ENCODE peak calls at places on chromosomes 4 and X, in four cellular contexts. One of them, this sample, is unnamed.

GRCh38 chr4:77636902-77637301 is 31.3 kb downstream of the CXCL13 start:
- DNase-seq in adrenal gland: no peak
- DNase-seq in sigmoid colon: no peak
- DNase-seq in transverse colon: peak; percentile 72
- DNase-seq in this sample: peak; percentile 77

GRCh38 chr4:163701915-163702314 is 207.4 kb downstream of the TMA16 start:
- DNase-seq in adrenal gland: no peak
- DNase-seq in sigmoid colon: no peak
- DNase-seq in transverse colon: no peak
- DNase-seq in this sample: peak; percentile 5

GRCh38 chr4:13484749-13485345 is 707 bp upstream of the RAB28 start:
- DNase-seq in adrenal gland: no peak
- DNase-seq in sigmoid colon: no peak
- DNase-seq in transverse colon: peak; percentile 11
- DNase-seq in this sample: peak; percentile 13

GRCh38 chr4:124953059-124953850 is 240.7 kb upstream of the ANKRD50 start:
- DNase-seq in adrenal gland: no peak
- DNase-seq in sigmoid colon: no peak
- DNase-seq in transverse colon: no peak
- DNase-seq in this sample: peak; percentile 85

GRCh38 chrX:133922390-133922772 is 63.0 kb downstream of the GPC3 start:
- DNase-seq in adrenal gland: no peak
- DNase-seq in sigmoid colon: no peak
- DNase-seq in transverse colon: no peak
- DNase-seq in this sample: no peak

GRCh38 chrX:37420179-37420578 is 71.0 kb downstream of the PRRG1 start:
- DNase-seq in adrenal gland: no peak
- DNase-seq in sigmoid colon: no peak
- DNase-seq in transverse colon: no peak
- DNase-seq in this sample: peak; percentile 23

GRCh38 chr4:13893221-13893620 is 265.7 kb upstream of the BOD1L1 start:
- DNase-seq in adrenal gland: no peak
- DNase-seq in sigmoid colon: no peak
- DNase-seq in transverse colon: no peak
- DNase-seq in this sample: no peak

GRCh38 chrX:150692837-150693781 is at the start of gene MTMR1:
- DNase-seq in adrenal gland: no peak
- DNase-seq in sigmoid colon: peak; percentile 67
- DNase-seq in transverse colon: peak; percentile 42
- DNase-seq in this sample: peak; percentile 52

GRCh38 chr4:102683846-102684581 is 76.8 kb downstream of the MANBA start:
- DNase-seq in adrenal gland: no peak
- DNase-seq in sigmoid colon: no peak
- DNase-seq in transverse colon: no peak
- DNase-seq in this sample: no peak

GRCh38 chrX:140724337-140725105 is 15.0 kb downstream of the LINC00632 start:
- DNase-seq in adrenal gland: no peak
- DNase-seq in sigmoid colon: no peak
- DNase-seq in transverse colon: no peak
- DNase-seq in this sample: no peak

GRCh38 chr4:793941-794621 is 31.8 kb downstream of the CPLX1 start:
- DNase-seq in adrenal gland: no peak
- DNase-seq in sigmoid colon: no peak
- DNase-seq in transverse colon: no peak
- DNase-seq in this sample: no peak

GRCh38 chrX:1477801-1478458 is 25.2 kb upstream of the ASMTL start:
- DNase-seq in adrenal gland: no peak
- DNase-seq in sigmoid colon: peak; percentile 18
- DNase-seq in transverse colon: no peak
- DNase-seq in this sample: no peak

GRCh38 chr4:97836662-97837061 is 306.6 kb downstream of the STPG2 start:
- DNase-seq in adrenal gland: no peak
- DNase-seq in sigmoid colon: no peak
- DNase-seq in transverse colon: no peak
- DNase-seq in this sample: no peak

GRCh38 chr4:146490106-146490505 is 31.6 kb downstream of the SLC10A7 start:
- DNase-seq in adrenal gland: no peak
- DNase-seq in sigmoid colon: no peak
- DNase-seq in transverse colon: no peak
- DNase-seq in this sample: no peak

GRCh38 chr4:142645478-142646108 is 200.5 kb downstream of the INPP4B start:
- DNase-seq in adrenal gland: no peak
- DNase-seq in sigmoid colon: no peak
- DNase-seq in transverse colon: no peak
- DNase-seq in this sample: peak; percentile 3

GRCh38 chr4:186704059-186704458 is 19.6 kb downstream of the FAT1 start:
- DNase-seq in adrenal gland: no peak
- DNase-seq in sigmoid colon: no peak
- DNase-seq in transverse colon: no peak
- DNase-seq in this sample: no peak

GRCh38 chr4:108774809-108775530 is 12.1 kb upstream of the ETNPPL start:
- DNase-seq in adrenal gland: peak; percentile 55
- DNase-seq in sigmoid colon: no peak
- DNase-seq in transverse colon: no peak
- DNase-seq in this sample: no peak

GRCh38 chr4:53593765-53594164 is 2.5 kb upstream of the LNX1 start:
- DNase-seq in adrenal gland: no peak
- DNase-seq in sigmoid colon: no peak
- DNase-seq in transverse colon: no peak
- DNase-seq in this sample: no peak

GRCh38 chr4:53592686-53593641 is 1.7 kb upstream of the LNX1 start:
- DNase-seq in adrenal gland: peak; percentile 74
- DNase-seq in sigmoid colon: no peak
- DNase-seq in transverse colon: peak; percentile 69
- DNase-seq in this sample: no peak

GRCh38 chr4:53589511-53589910 is 1.8 kb downstream of the LNX1 start:
- DNase-seq in adrenal gland: no peak
- DNase-seq in sigmoid colon: no peak
- DNase-seq in transverse colon: no peak
- DNase-seq in this sample: no peak

GRCh38 chr4:53592128-53592527 is 842 bp upstream of the LNX1 start:
- DNase-seq in adrenal gland: no peak
- DNase-seq in sigmoid colon: no peak
- DNase-seq in transverse colon: peak; percentile 63
- DNase-seq in this sample: no peak

DNA sequence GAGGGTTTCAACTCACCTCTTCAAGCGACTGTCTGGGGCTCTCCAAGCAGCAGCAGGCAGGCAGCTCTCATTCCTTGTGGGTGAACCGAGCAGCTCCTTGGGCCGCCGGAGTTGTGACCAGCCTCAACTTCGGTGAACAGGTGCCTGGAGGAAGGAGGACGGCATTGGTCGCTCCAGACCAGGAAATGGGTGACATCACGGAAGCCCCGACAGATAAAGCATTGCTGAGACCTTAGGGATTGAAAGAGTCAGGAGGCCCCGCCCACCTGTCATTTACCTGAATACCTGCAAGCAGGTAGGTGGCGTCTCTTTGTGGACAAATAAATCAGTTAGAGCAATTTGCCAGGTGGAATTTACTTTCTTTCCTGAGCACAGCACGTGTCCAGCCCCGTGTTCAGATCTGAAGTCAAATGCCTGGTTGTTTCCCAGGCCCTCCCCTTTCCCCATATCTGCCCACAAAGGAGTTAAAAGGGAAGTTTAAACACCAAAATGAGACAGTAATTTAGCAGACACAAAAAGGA is at the start of gene LNX1:
- DNase-seq in adrenal gland: no peak
- DNase-seq in sigmoid colon: no peak
- DNase-seq in transverse colon: peak; percentile 95
- DNase-seq in this sample: no peak
- H3K4me3 ChIP-seq in adrenal gland: no peak within 1 kb of the TSS
- H3K4me3 ChIP-seq in sigmoid colon: no peak within 1 kb of the TSS
- H3K4me3 ChIP-seq in transverse colon: peak within 1 kb of the TSS; percentile 8
- H3K4me3 ChIP-seq in this sample: no peak within 1 kb of the TSS

DNA sequence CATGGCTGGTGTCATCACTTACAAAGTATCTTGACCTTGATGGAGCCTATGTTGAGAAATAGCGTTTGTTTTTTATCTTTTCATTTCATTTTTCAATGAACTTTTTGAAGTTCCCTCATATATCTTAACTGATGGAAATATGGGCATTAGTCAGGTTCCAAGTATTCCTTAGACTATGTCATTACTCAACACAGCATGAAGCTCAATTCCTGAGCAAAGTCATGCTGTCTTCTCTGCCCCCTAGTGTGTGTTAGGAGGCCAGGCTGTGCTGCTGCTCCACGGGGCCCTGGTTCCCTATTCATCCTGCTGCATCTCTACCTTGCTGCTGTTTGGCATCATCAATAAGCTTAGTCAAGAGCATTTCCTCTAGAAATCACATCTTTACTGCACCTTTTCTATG is 40.9 kb downstream of the GPR143 start:
- DNase-seq in adrenal gland: no peak
- DNase-seq in sigmoid colon: no peak
- DNase-seq in transverse colon: no peak
- DNase-seq in this sample: peak; percentile 6
- TF ChIP-seq CTCF in adrenal gland: no peak
- TF ChIP-seq CTCF in sigmoid colon: no peak
- TF ChIP-seq CTCF in transverse colon: no peak
- TF ChIP-seq CTCF in this sample: no peak

GRCh38 chr4:99027304-99027703 is 31.8 kb downstream of the METAP1 start:
- DNase-seq in adrenal gland: no peak
- DNase-seq in sigmoid colon: no peak
- DNase-seq in transverse colon: no peak
- DNase-seq in this sample: no peak
- H3K4me3 ChIP-seq in adrenal gland: no peak overlapping the region
- H3K4me3 ChIP-seq in sigmoid colon: no peak overlapping the region
- H3K4me3 ChIP-seq in transverse colon: no peak overlapping the region
- H3K4me3 ChIP-seq in this sample: no peak overlapping the region

GRCh38 chr4:107575243-107575642 is 144.8 kb downstream of the PAPSS1 start:
- DNase-seq in adrenal gland: no peak
- DNase-seq in sigmoid colon: no peak
- DNase-seq in transverse colon: no peak
- DNase-seq in this sample: no peak

GRCh38 chr4:107577743-107578142 is 142.3 kb downstream of the PAPSS1 start:
- DNase-seq in adrenal gland: no peak
- DNase-seq in sigmoid colon: no peak
- DNase-seq in transverse colon: no peak
- DNase-seq in this sample: no peak

GRCh38 chr4:107578321-107578720 is 141.7 kb downstream of the PAPSS1 start:
- DNase-seq in adrenal gland: no peak
- DNase-seq in sigmoid colon: no peak
- DNase-seq in transverse colon: no peak
- DNase-seq in this sample: peak; percentile 6

GRCh38 chr4:107579099-107579498 is 140.9 kb downstream of the PAPSS1 start:
- DNase-seq in adrenal gland: no peak
- DNase-seq in sigmoid colon: no peak
- DNase-seq in transverse colon: no peak
- DNase-seq in this sample: no peak
- TF ChIP-seq CTCF in adrenal gland: no peak
- TF ChIP-seq CTCF in sigmoid colon: no peak
- TF ChIP-seq CTCF in transverse colon: no peak
- TF ChIP-seq CTCF in this sample: no peak

DNA sequence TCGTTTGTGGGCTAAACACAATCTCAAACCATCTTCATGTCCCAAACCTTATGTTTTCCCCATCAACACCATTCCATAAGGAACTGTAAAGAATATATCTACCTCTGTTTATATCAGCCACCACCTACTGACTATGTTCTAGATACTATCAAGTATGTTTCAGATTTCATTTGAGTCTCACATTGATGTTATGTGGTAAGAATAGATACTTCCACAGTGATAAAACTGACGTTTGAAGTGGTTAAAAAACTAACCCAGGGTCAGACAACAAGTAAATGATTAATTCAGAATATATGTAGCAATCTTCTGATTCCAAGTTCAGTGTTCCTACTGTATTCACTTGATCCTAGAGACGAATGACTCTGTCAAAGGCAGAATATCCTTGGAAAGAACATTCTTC is 156.8 kb upstream of the RASGEF1B start:
- DNase-seq in adrenal gland: no peak
- DNase-seq in sigmoid colon: no peak
- DNase-seq in transverse colon: no peak
- DNase-seq in this sample: no peak
- H3K4me3 ChIP-seq in adrenal gland: no peak overlapping the region
- H3K4me3 ChIP-seq in sigmoid colon: no peak overlapping the region
- H3K4me3 ChIP-seq in transverse colon: no peak overlapping the region
- H3K4me3 ChIP-seq in this sample: no peak overlapping the region